ENCODE peak calls at places on chromosomes 13 and 19, in five cellular contexts. F is AG09309, M is ascending aorta, I is LoVo, L is BJ. K is an unnamed sample.
A peak's percentile ranks its signal among the peaks of the same experiment; 100 is the strongest.

GRCh38 chr19:38134538-38135149 is 89.4 kb downstream of the DPF1 start:
- DNase-seq in M (no peak), L (no peak), F (no peak), I (peak; percentile 19), K (no peak)

GRCh38 chr13:74090869-74091605 is 43.2 kb downstream of the KLF12 start:
- DNase-seq in L (no peak), F (no peak), M (no peak), I (no peak), K (no peak)

GRCh38 chr19:1672038-1672768 is 19.8 kb upstream of the TCF3 start:
- DNase-seq in M (no peak), F (no peak), I (peak; percentile 50), L (no peak), K (no peak)

GRCh38 chr13:77833331-77833863 is 85.2 kb downstream of the EDNRB start:
- DNase-seq in I (no peak), F (no peak), L (no peak), M (no peak), K (no peak)

GRCh38 chr13:80979035-80979641 is 638.2 kb upstream of the SPRY2 start:
- DNase-seq in L (peak; percentile 1), M (no peak), F (peak; percentile 14), I (peak; percentile 74), K (no peak)

GRCh38 chr13:98672947-98673545 is 79.4 kb downstream of the SLC15A1 start:
- DNase-seq in I (peak; percentile 87), F (peak; percentile 52), M (peak; percentile 21), L (no peak), K (peak; percentile 7)

GRCh38 chr19:4256563-4256962 is 9.7 kb downstream of the YJU2 start:
- DNase-seq in M (no peak), I (no peak), L (no peak), F (no peak), K (no peak)

GRCh38 chr13:97391201-97391600 is 42.8 kb upstream of the RAP2A start:
- DNase-seq in I (no peak), M (no peak), L (no peak), F (no peak), K (no peak)

GRCh38 chr19:48779636-48780035 is 24.3 kb downstream of the FGF21 start:
- DNase-seq in F (no peak), M (no peak), I (no peak), L (no peak), K (no peak)

GRCh38 chr13:34174671-34175145 is 356.8 kb downstream of the RFC3 start:
- DNase-seq in F (peak; percentile 59), I (no peak), M (no peak), L (peak; percentile 77), K (no peak)

GRCh38 chr13:112069063-112069726 is 2.2 kb downstream of the SOX1 start:
- DNase-seq in I (no peak), M (no peak), F (no peak), L (no peak), K (no peak)

GRCh38 chr19:58274771-58275199 is 4.0 kb upstream of the ZNF8 start:
- DNase-seq in L (no peak), F (peak; percentile 4), M (no peak), I (peak; percentile 58), K (peak; percentile 30)

GRCh38 chr19:12834976-12835757 is 788 bp upstream of the RTBDN start:
- DNase-seq in M (no peak), I (no peak), F (no peak), L (no peak), K (no peak)

GRCh38 chr19:7636691-7637373 is at the start of gene STXBP2:
- DNase-seq in I (peak; percentile 90), L (no peak), F (no peak), M (peak; percentile 19), K (peak; percentile 15)

GRCh38 chr19:4380254-4380727 is 20.1 kb downstream of the SH3GL1 start:
- DNase-seq in F (no peak), M (no peak), I (no peak), L (no peak), K (no peak)

GRCh38 chr19:10238172-10238783 is 7.1 kb upstream of the S1PR2 start:
- DNase-seq in M (no peak), L (no peak), I (no peak), F (no peak), K (no peak)

GRCh38 chr19:4582980-4583842 is 23.7 kb upstream of the SEMA6B start:
- DNase-seq in I (no peak), M (no peak), L (no peak), F (no peak), K (no peak)

GRCh38 chr13:73696713-73697112 is 437.5 kb downstream of the KLF12 start:
- DNase-seq in M (no peak), I (no peak), F (no peak), L (no peak), K (no peak)

GRCh38 chr19:6484251-6484650 is 2.7 kb upstream of the DENND1C start:
- DNase-seq in M (no peak), L (no peak), I (no peak), F (no peak), K (no peak)

GRCh38 chr19:18194554-18195238 is 1.7 kb downstream of the MPV17L2 start:
- DNase-seq in I (no peak), L (no peak), M (no peak), F (no peak), K (no peak)

GRCh38 chr13:105442941-105443340 is 1092.5 kb downstream of the EFNB2 start:
- DNase-seq in I (peak; percentile 88), F (peak; percentile 91), L (peak; percentile 87), M (no peak), K (peak; percentile 15)

GRCh38 chr19:3194063-3194702 is 8.5 kb downstream of the NCLN start:
- DNase-seq in I (no peak), F (no peak), M (no peak), L (no peak), K (no peak)